ENCODE peak calls at places on chromosomes 16 and 17, in ten cellular contexts. A, P, X, H, M, Q, R, B, U and N are unnamed samples.

GRCh38 chr17:75720656-75721462 is at the start of gene ITGB4:
- DNase-seq in A (peak; percentile 95), P (peak; percentile 75), X (peak; percentile 87), H (no peak), M (peak; percentile 66), Q (no peak), R (no peak), B (no peak), U (peak; percentile 62), N (peak; percentile 88)

GRCh38 chr17:60524463-60525346 is 1.3 kb downstream of the APPBP2 start:
- DNase-seq in A (no peak), P (peak; percentile 5), X (no peak), H (peak; percentile 17), M (no peak), Q (no peak), R (no peak), B (no peak), U (no peak), N (no peak)

GRCh38 chr16:10368984-10369551 is 16.8 kb upstream of the ATF7IP2 start:
- DNase-seq in A (peak; percentile 28), P (peak; percentile 10), X (no peak), H (no peak), M (no peak), Q (no peak), R (no peak), B (no peak), U (peak; percentile 40), N (no peak)

GRCh38 chr16:10509534-10510025 is 70.8 kb downstream of the EMP2 start:
- DNase-seq in A (peak; percentile 76), P (peak; percentile 88), X (peak; percentile 78), H (peak; percentile 79), M (peak; percentile 57), Q (peak; percentile 71), R (no peak), B (peak; percentile 56), U (peak; percentile 80), N (peak; percentile 81)

GRCh38 chr16:19523184-19523558 is 571 bp upstream of the CCP110 start:
- DNase-seq in A (no peak), P (no peak), X (no peak), H (no peak), M (no peak), Q (no peak), R (no peak), B (no peak), U (no peak), N (no peak)

GRCh38 chr16:77307764-77308561 is 108.8 kb downstream of the SYCE1L start:
- DNase-seq in A (no peak), P (no peak), X (no peak), H (peak; percentile 50), M (no peak), Q (no peak), R (no peak), B (no peak), U (no peak), N (peak; percentile 9)

GRCh38 chr17:60303406-60304099 is 88.4 kb downstream of the USP32 start:
- DNase-seq in A (no peak), P (no peak), X (no peak), H (no peak), M (no peak), Q (no peak), R (no peak), B (no peak), U (no peak), N (no peak)

GRCh38 chr17:69809331-69809730 is 265.7 kb upstream of the KCNJ16 start:
- DNase-seq in A (no peak), P (no peak), X (no peak), H (no peak), M (no peak), Q (no peak), R (no peak), B (no peak), U (no peak), N (no peak)

GRCh38 chr17:65270499-65270898 is 133.3 kb downstream of the RGS9 start:
- DNase-seq in A (no peak), P (no peak), X (no peak), H (no peak), M (no peak), Q (no peak), R (no peak), B (no peak), U (no peak), N (no peak)

GRCh38 chr17:27797390-27798091 is 2.8 kb downstream of the NOS2 start:
- DNase-seq in A (no peak), P (no peak), X (no peak), H (no peak), M (no peak), Q (no peak), R (no peak), B (no peak), U (peak; percentile 47), N (no peak)
- TF ChIP-seq CTCF in A (peak; percentile 35), P (peak; percentile 43), X (no peak), H (no peak), M (no peak), Q (no peak), R (no peak), B (no peak), U (peak; percentile 47), N (no peak)

GRCh38 chr16:89693931-89694783 is 7.3 kb downstream of the SPATA2L start:
- DNase-seq in A (no peak), P (no peak), X (no peak), H (no peak), M (no peak), Q (no peak), R (no peak), B (no peak), U (no peak), N (no peak)

GRCh38 chr16:89696598-89697128 is 4.8 kb downstream of the SPATA2L start:
- DNase-seq in A (no peak), P (peak; percentile 50), X (peak; percentile 75), H (no peak), M (peak; percentile 19), Q (no peak), R (no peak), B (no peak), U (no peak), N (peak; percentile 78)

GRCh38 chr16:89695875-89696597 is 5.5 kb downstream of the SPATA2L start:
- DNase-seq in A (no peak), P (no peak), X (no peak), H (no peak), M (no peak), Q (no peak), R (no peak), B (no peak), U (no peak), N (no peak)

GRCh38 chr16:89697161-89697615 is 4.3 kb downstream of the SPATA2L start:
- DNase-seq in A (no peak), P (no peak), X (no peak), H (no peak), M (no peak), Q (no peak), R (no peak), B (no peak), U (peak; percentile 49), N (no peak)

DNA sequence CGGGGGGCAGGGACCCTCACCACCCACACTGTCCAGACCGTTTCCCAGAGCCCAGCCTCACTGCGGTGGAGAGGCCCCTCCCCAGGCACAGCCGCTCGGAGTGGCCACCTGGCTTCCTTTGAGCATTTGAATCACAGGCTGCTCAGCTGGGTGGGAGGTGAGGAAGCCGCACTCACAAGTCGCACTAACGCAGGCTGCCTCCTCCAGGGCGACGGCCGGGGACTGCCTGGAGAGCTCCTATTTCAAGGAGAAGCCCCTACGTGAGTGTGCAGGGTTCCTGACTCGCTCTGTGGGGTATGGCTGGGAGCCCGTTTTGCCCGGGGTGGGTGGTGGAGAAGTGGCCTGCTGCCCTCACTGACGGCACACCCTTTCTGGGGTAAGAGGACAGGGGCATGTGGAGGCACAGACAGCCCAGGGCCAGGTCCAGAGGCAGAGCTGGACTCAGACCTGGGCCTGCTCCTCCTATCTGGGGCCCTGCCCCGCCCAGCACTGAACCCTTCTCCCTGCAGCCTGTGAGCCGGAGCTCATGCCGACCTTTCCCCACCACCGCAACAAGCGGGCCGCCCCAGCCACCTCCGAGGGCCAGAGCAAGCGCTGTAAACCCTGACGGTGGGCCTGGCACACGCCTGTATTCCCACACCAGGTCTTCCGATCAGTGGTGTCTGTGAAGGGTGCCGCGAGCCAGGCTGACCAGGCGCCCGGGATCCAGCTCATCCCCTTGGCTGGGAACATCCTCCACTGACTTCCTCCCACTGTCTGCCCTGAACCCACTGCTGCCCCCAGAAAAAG is 6.2 kb downstream of the SPATA2L start:
- DNase-seq in A (no peak), P (no peak), X (no peak), H (no peak), M (no peak), Q (no peak), R (no peak), B (no peak), U (no peak), N (no peak)
- TF ChIP-seq CTCF in A (no peak), P (no peak), X (no peak), H (no peak), M (no peak), Q (no peak), R (no peak), B (no peak), U (no peak), N (no peak)

GRCh38 chr17:40735016-40735415 is 20.1 kb downstream of the KRT25 start:
- DNase-seq in A (no peak), P (no peak), X (no peak), H (no peak), M (no peak), Q (no peak), R (no peak), B (no peak), U (no peak), N (no peak)

GRCh38 chr17:40738553-40738952 is 16.6 kb downstream of the KRT25 start:
- DNase-seq in A (no peak), P (no peak), X (no peak), H (no peak), M (no peak), Q (no peak), R (no peak), B (no peak), U (no peak), N (no peak)
- TF ChIP-seq CTCF in A (no peak), P (no peak), X (no peak), H (no peak), M (no peak), Q (no peak), R (no peak), B (no peak), U (no peak), N (no peak)

GRCh38 chr16:67180166-67180565 is 3.6 kb downstream of the MATCAP1 start:
- DNase-seq in A (no peak), P (no peak), X (no peak), H (no peak), M (no peak), Q (no peak), R (no peak), B (no peak), U (no peak), N (no peak)

GRCh38 chr16:67177743-67178699 is 5.7 kb downstream of the MATCAP1 start:
- DNase-seq in A (peak; percentile 97), P (peak; percentile 53), X (no peak), H (peak; percentile 48), M (peak; percentile 35), Q (no peak), R (no peak), B (no peak), U (no peak), N (no peak)

GRCh38 chr16:67182288-67182687 is 1.5 kb downstream of the MATCAP1 start:
- DNase-seq in A (no peak), P (no peak), X (no peak), H (no peak), M (no peak), Q (no peak), R (no peak), B (no peak), U (no peak), N (no peak)

GRCh38 chr16:67181346-67181745 is 2.4 kb downstream of the MATCAP1 start:
- DNase-seq in A (no peak), P (no peak), X (no peak), H (peak; percentile 84), M (no peak), Q (no peak), R (no peak), B (no peak), U (no peak), N (no peak)

GRCh38 chr16:67179421-67180080 is 4.2 kb downstream of the MATCAP1 start:
- DNase-seq in A (peak; percentile 63), P (peak; percentile 52), X (no peak), H (no peak), M (no peak), Q (no peak), R (no peak), B (no peak), U (no peak), N (no peak)
- TF ChIP-seq CTCF in A (peak; percentile 7), P (peak; percentile 69), X (peak; percentile 8), H (no peak), M (no peak), Q (peak; percentile 26), R (no peak), B (no peak), U (peak; percentile 23), N (no peak)